ENCODE peak calls at places on chromosomes 16 and 17, in seven cellular contexts. One of them, this sample, is unnamed.

GRCh38 chr17:10121971-10122707 is 76.3 kb downstream of the GAS7 start:
- DNase-seq in adipocyte: no peak
- DNase-seq in CD8-positive, alpha-beta T cell: no peak
- DNase-seq in A549: no peak
- DNase-seq in heart right ventricle: no peak
- DNase-seq in mucosa of descending colon: no peak
- DNase-seq in stomach: no peak
- DNase-seq in this sample: no peak

GRCh38 chr17:72305964-72306551 is 185.2 kb downstream of the SOX9 start:
- DNase-seq in mucosa of descending colon: no peak
- DNase-seq in adipocyte: peak; percentile 65
- DNase-seq in A549: no peak
- DNase-seq in heart right ventricle: no peak
- DNase-seq in CD8-positive, alpha-beta T cell: no peak
- DNase-seq in stomach: no peak
- DNase-seq in this sample: no peak

GRCh38 chr17:81512984-81513668 is 527 bp upstream of the ACTG1 start:
- DNase-seq in A549: peak; percentile 89
- DNase-seq in CD8-positive, alpha-beta T cell: peak; percentile 26
- DNase-seq in adipocyte: peak; percentile 71
- DNase-seq in stomach: peak; percentile 70
- DNase-seq in heart right ventricle: peak; percentile 74
- DNase-seq in mucosa of descending colon: peak; percentile 75
- DNase-seq in this sample: peak; percentile 46

GRCh38 chr16:14427371-14427948 is 202.6 kb downstream of the PARN start:
- DNase-seq in stomach: no peak
- DNase-seq in adipocyte: no peak
- DNase-seq in CD8-positive, alpha-beta T cell: no peak
- DNase-seq in mucosa of descending colon: no peak
- DNase-seq in heart right ventricle: no peak
- DNase-seq in A549: peak; percentile 35
- DNase-seq in this sample: no peak

GRCh38 chr16:88412766-88413165 is 30.0 kb downstream of the ZNF469 start:
- DNase-seq in adipocyte: no peak
- DNase-seq in stomach: no peak
- DNase-seq in heart right ventricle: no peak
- DNase-seq in A549: no peak
- DNase-seq in CD8-positive, alpha-beta T cell: no peak
- DNase-seq in mucosa of descending colon: no peak
- DNase-seq in this sample: no peak

GRCh38 chr16:12187939-12188673 is 211.6 kb downstream of the SNX29 start:
- DNase-seq in heart right ventricle: no peak
- DNase-seq in stomach: no peak
- DNase-seq in adipocyte: no peak
- DNase-seq in mucosa of descending colon: no peak
- DNase-seq in A549: peak; percentile 13
- DNase-seq in CD8-positive, alpha-beta T cell: no peak
- DNase-seq in this sample: no peak

GRCh38 chr17:29140631-29141483 is 39.3 kb downstream of the MYO18A start:
- DNase-seq in A549: no peak
- DNase-seq in adipocyte: no peak
- DNase-seq in CD8-positive, alpha-beta T cell: peak; percentile 26
- DNase-seq in mucosa of descending colon: no peak
- DNase-seq in stomach: no peak
- DNase-seq in heart right ventricle: peak; percentile 65
- DNase-seq in this sample: no peak

GRCh38 chr16:72241930-72242329 is 70.0 kb upstream of the PMFBP1 start:
- DNase-seq in heart right ventricle: no peak
- DNase-seq in A549: peak; percentile 60
- DNase-seq in mucosa of descending colon: peak; percentile 60
- DNase-seq in CD8-positive, alpha-beta T cell: no peak
- DNase-seq in stomach: no peak
- DNase-seq in adipocyte: peak; percentile 80
- DNase-seq in this sample: peak; percentile 23

GRCh38 chr17:81387235-81388060 is 7.8 kb upstream of the BAHCC1 start:
- DNase-seq in A549: no peak
- DNase-seq in adipocyte: peak; percentile 73
- DNase-seq in CD8-positive, alpha-beta T cell: no peak
- DNase-seq in stomach: peak; percentile 53
- DNase-seq in heart right ventricle: peak; percentile 84
- DNase-seq in mucosa of descending colon: peak; percentile 78
- DNase-seq in this sample: no peak

GRCh38 chr16:55569025-55569424 is 2.5 kb downstream of the CAPNS2 start:
- DNase-seq in CD8-positive, alpha-beta T cell: no peak
- DNase-seq in adipocyte: no peak
- DNase-seq in heart right ventricle: no peak
- DNase-seq in A549: no peak
- DNase-seq in stomach: no peak
- DNase-seq in mucosa of descending colon: no peak
- DNase-seq in this sample: no peak

GRCh38 chr17:7687072-7687907 is at the start of gene TP53:
- DNase-seq in A549: peak; percentile 97
- DNase-seq in mucosa of descending colon: peak; percentile 94
- DNase-seq in adipocyte: peak; percentile 94
- DNase-seq in stomach: peak; percentile 90
- DNase-seq in heart right ventricle: peak; percentile 94
- DNase-seq in CD8-positive, alpha-beta T cell: peak; percentile 76
- DNase-seq in this sample: peak; percentile 82

GRCh38 chr17:81392909-81393654 is 2.2 kb upstream of the BAHCC1 start:
- DNase-seq in heart right ventricle: no peak
- DNase-seq in adipocyte: peak; percentile 46
- DNase-seq in stomach: no peak
- DNase-seq in A549: no peak
- DNase-seq in CD8-positive, alpha-beta T cell: no peak
- DNase-seq in mucosa of descending colon: no peak
- DNase-seq in this sample: no peak

GRCh38 chr16:27107185-27107592 is 40.5 kb downstream of the C16orf82 start:
- DNase-seq in A549: no peak
- DNase-seq in adipocyte: no peak
- DNase-seq in stomach: no peak
- DNase-seq in mucosa of descending colon: peak; percentile 54
- DNase-seq in heart right ventricle: no peak
- DNase-seq in CD8-positive, alpha-beta T cell: no peak
- DNase-seq in this sample: no peak

GRCh38 chr16:53061701-53062159 is 6.9 kb downstream of the CHD9 start:
- DNase-seq in adipocyte: no peak
- DNase-seq in heart right ventricle: no peak
- DNase-seq in CD8-positive, alpha-beta T cell: no peak
- DNase-seq in A549: no peak
- DNase-seq in stomach: peak; percentile 63
- DNase-seq in mucosa of descending colon: peak; percentile 85
- DNase-seq in this sample: no peak

GRCh38 chr17:34614698-34615097 is 35.3 kb downstream of the TMEM132E start:
- DNase-seq in stomach: no peak
- DNase-seq in mucosa of descending colon: no peak
- DNase-seq in CD8-positive, alpha-beta T cell: no peak
- DNase-seq in adipocyte: no peak
- DNase-seq in heart right ventricle: no peak
- DNase-seq in A549: no peak
- DNase-seq in this sample: no peak

GRCh38 chr17:78351449-78352006 is 8.3 kb downstream of the SOCS3 start:
- DNase-seq in mucosa of descending colon: peak; percentile 83
- DNase-seq in A549: peak; percentile 86
- DNase-seq in stomach: peak; percentile 73
- DNase-seq in adipocyte: peak; percentile 99
- DNase-seq in heart right ventricle: peak; percentile 92
- DNase-seq in CD8-positive, alpha-beta T cell: no peak
- DNase-seq in this sample: no peak

GRCh38 chr16:80948886-80949502 is 57.7 kb downstream of the CMC2 start:
- DNase-seq in mucosa of descending colon: peak; percentile 57
- DNase-seq in CD8-positive, alpha-beta T cell: no peak
- DNase-seq in adipocyte: peak; percentile 22
- DNase-seq in stomach: no peak
- DNase-seq in A549: peak; percentile 17
- DNase-seq in heart right ventricle: peak; percentile 24
- DNase-seq in this sample: peak; percentile 60

GRCh38 chr17:81659038-81659437 is 2.7 kb upstream of the PDE6G start:
- DNase-seq in mucosa of descending colon: no peak
- DNase-seq in heart right ventricle: no peak
- DNase-seq in CD8-positive, alpha-beta T cell: no peak
- DNase-seq in A549: no peak
- DNase-seq in stomach: no peak
- DNase-seq in adipocyte: no peak
- DNase-seq in this sample: no peak

GRCh38 chr17:56891751-56892150 is 22.1 kb downstream of the TRIM25 start:
- DNase-seq in mucosa of descending colon: no peak
- DNase-seq in heart right ventricle: no peak
- DNase-seq in A549: peak; percentile 30
- DNase-seq in CD8-positive, alpha-beta T cell: peak; percentile 25
- DNase-seq in stomach: peak; percentile 40
- DNase-seq in adipocyte: no peak
- DNase-seq in this sample: no peak

GRCh38 chr17:62592305-62593099 is 35.0 kb upstream of the MRC2 start:
- DNase-seq in mucosa of descending colon: no peak
- DNase-seq in stomach: no peak
- DNase-seq in heart right ventricle: no peak
- DNase-seq in adipocyte: no peak
- DNase-seq in CD8-positive, alpha-beta T cell: no peak
- DNase-seq in A549: peak; percentile 42
- DNase-seq in this sample: no peak

GRCh38 chr17:17729620-17730249 is 48.5 kb downstream of the RAI1 start:
- DNase-seq in stomach: peak; percentile 53
- DNase-seq in adipocyte: no peak
- DNase-seq in CD8-positive, alpha-beta T cell: peak; percentile 42
- DNase-seq in heart right ventricle: no peak
- DNase-seq in mucosa of descending colon: peak; percentile 75
- DNase-seq in A549: peak; percentile 48
- DNase-seq in this sample: no peak

DNA sequence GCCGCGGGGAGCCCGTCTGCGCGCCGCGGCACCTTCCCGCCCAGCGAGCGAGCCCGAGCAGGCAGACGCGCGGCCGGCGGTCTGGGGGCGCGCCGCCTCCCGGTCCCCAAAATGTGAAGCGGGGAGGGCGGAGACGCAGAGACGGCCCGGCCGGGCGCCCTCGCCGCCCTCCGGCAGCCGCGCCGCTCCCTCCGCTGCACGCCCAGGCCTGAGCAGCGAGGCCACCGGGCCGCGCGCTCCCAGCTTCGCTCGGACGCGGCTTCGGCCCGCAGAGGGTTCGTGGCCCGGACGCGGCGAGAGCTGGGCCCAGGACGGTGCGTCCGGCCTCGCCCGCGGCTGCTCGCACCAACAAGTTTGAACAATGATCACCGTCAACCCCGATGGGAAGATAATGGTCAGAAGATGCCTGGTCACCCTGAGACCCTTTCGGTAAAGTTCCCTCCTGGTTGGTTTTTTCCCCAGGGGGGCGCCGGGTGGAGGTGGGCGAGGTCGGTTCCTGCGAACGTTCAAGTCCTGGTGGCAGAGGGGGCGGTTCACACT is 535 bp downstream of the MGAT5B start:
- DNase-seq in stomach: no peak
- DNase-seq in A549: peak; percentile 33
- DNase-seq in adipocyte: peak; percentile 56
- DNase-seq in heart right ventricle: no peak
- DNase-seq in CD8-positive, alpha-beta T cell: no peak
- DNase-seq in mucosa of descending colon: no peak
- DNase-seq in this sample: no peak
- H3K4me1 ChIP-seq in stomach: peaks cover 21% of the 10 kb centered on the region
- H3K4me1 ChIP-seq in A549: peaks cover 57% of the 10 kb centered on the region
- H3K4me1 ChIP-seq in adipocyte: peaks cover 16% of the 10 kb centered on the region
- H3K4me1 ChIP-seq in heart right ventricle: peaks cover 14% of the 10 kb centered on the region
- H3K4me1 ChIP-seq in CD8-positive, alpha-beta T cell: peaks cover 10% of the 10 kb centered on the region
- H3K4me1 ChIP-seq in mucosa of descending colon: peaks cover 9% of the 10 kb centered on the region
- H3K4me1 ChIP-seq in this sample: peaks cover 20% of the 10 kb centered on the region

GRCh38 chr17:14303343-14304221 is 2.7 kb downstream of the HS3ST3B1 start:
- DNase-seq in heart right ventricle: no peak
- DNase-seq in mucosa of descending colon: no peak
- DNase-seq in A549: no peak
- DNase-seq in CD8-positive, alpha-beta T cell: no peak
- DNase-seq in adipocyte: peak; percentile 54
- DNase-seq in stomach: no peak
- DNase-seq in this sample: no peak

GRCh38 chr17:14305785-14306496 is 5.1 kb downstream of the HS3ST3B1 start:
- DNase-seq in adipocyte: no peak
- DNase-seq in heart right ventricle: no peak
- DNase-seq in CD8-positive, alpha-beta T cell: no peak
- DNase-seq in stomach: no peak
- DNase-seq in mucosa of descending colon: no peak
- DNase-seq in A549: no peak
- DNase-seq in this sample: no peak

GRCh38 chr17:14302421-14303099 is 1.7 kb downstream of the HS3ST3B1 start:
- DNase-seq in A549: peak; percentile 80
- DNase-seq in mucosa of descending colon: peak; percentile 85
- DNase-seq in stomach: peak; percentile 90
- DNase-seq in adipocyte: peak; percentile 98
- DNase-seq in CD8-positive, alpha-beta T cell: peak; percentile 68
- DNase-seq in heart right ventricle: peak; percentile 77
- DNase-seq in this sample: no peak

GRCh38 chr17:14304876-14305636 is 4.2 kb downstream of the HS3ST3B1 start:
- DNase-seq in A549: no peak
- DNase-seq in adipocyte: no peak
- DNase-seq in heart right ventricle: no peak
- DNase-seq in mucosa of descending colon: no peak
- DNase-seq in stomach: no peak
- DNase-seq in CD8-positive, alpha-beta T cell: no peak
- DNase-seq in this sample: no peak

DNA sequence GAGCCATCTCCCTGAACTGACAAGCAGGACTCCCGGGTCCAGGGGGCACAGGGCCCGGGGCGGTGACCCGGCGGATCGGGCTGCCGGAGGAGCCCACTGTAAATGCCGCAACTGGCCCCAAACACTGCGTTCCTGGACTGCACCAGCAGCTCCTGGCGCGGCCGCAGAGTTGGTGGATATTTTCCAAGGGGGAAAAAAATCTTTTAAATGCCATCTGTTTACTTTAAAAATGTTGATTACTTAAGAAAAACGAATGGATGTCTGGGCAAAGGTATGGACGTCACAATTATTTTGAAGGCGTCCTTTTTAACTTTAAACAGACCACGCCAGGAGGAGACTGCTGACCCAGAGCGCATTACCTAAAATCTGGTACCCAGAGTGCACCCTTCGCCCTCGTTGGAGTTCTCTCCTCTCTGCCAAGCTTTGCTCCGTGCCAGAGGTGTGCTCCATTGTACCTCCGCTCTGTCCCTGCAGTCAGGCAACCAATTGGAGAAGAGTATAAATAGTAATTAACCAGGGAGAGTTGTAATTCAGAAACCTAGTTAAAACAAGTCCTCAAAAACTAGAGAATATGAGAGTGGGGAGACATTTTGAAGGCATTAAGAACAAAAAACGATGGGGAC is 3.5 kb downstream of the HS3ST3B1 start:
- DNase-seq in mucosa of descending colon: no peak
- DNase-seq in stomach: no peak
- DNase-seq in CD8-positive, alpha-beta T cell: no peak
- DNase-seq in heart right ventricle: no peak
- DNase-seq in A549: no peak
- DNase-seq in adipocyte: no peak
- DNase-seq in this sample: no peak
- H3K4me3 ChIP-seq in mucosa of descending colon: no peak overlapping the region
- H3K4me3 ChIP-seq in stomach: peak overlapping the region; percentile 70
- H3K4me3 ChIP-seq in CD8-positive, alpha-beta T cell: peak overlapping the region; percentile 80
- H3K4me3 ChIP-seq in heart right ventricle: peak overlapping the region; percentile 49
- H3K4me3 ChIP-seq in A549: no peak overlapping the region
- H3K4me3 ChIP-seq in adipocyte: peak overlapping the region; percentile 95
- H3K4me3 ChIP-seq in this sample: peak overlapping the region; percentile 24

GRCh38 chr16:57266531-57267268 is 17.8 kb downstream of the PLLP start:
- DNase-seq in A549: no peak
- DNase-seq in stomach: peak; percentile 61
- DNase-seq in adipocyte: no peak
- DNase-seq in heart right ventricle: no peak
- DNase-seq in mucosa of descending colon: no peak
- DNase-seq in CD8-positive, alpha-beta T cell: no peak
- DNase-seq in this sample: no peak
- H3K4me1 ChIP-seq in A549: no peaks in the 10 kb centered on the region
- H3K4me1 ChIP-seq in stomach: peaks cover 72% of the 10 kb centered on the region
- H3K4me1 ChIP-seq in adipocyte: no peaks in the 10 kb centered on the region
- H3K4me1 ChIP-seq in heart right ventricle: peaks cover 19% of the 10 kb centered on the region
- H3K4me1 ChIP-seq in mucosa of descending colon: peaks cover 17% of the 10 kb centered on the region
- H3K4me1 ChIP-seq in CD8-positive, alpha-beta T cell: peaks cover 53% of the 10 kb centered on the region
- H3K4me1 ChIP-seq in this sample: peaks cover 20% of the 10 kb centered on the region

GRCh38 chr17:82846061-82846691 is 6.4 kb upstream of the ZNF750 start:
- DNase-seq in adipocyte: no peak
- DNase-seq in stomach: no peak
- DNase-seq in CD8-positive, alpha-beta T cell: no peak
- DNase-seq in mucosa of descending colon: no peak
- DNase-seq in heart right ventricle: no peak
- DNase-seq in A549: no peak
- DNase-seq in this sample: no peak
- H3K4me3 ChIP-seq in adipocyte: no peak overlapping the region
- H3K4me3 ChIP-seq in stomach: no peak overlapping the region
- H3K4me3 ChIP-seq in CD8-positive, alpha-beta T cell: no peak overlapping the region
- H3K4me3 ChIP-seq in mucosa of descending colon: no peak overlapping the region
- H3K4me3 ChIP-seq in heart right ventricle: peak overlapping the region; percentile 27
- H3K4me3 ChIP-seq in A549: no peak overlapping the region
- H3K4me3 ChIP-seq in this sample: no peak overlapping the region